ENCODE peak calls at places on chromosome 1, in four cellular contexts. A is transverse colon, J is heart left ventricle, L is upper lobe of left lung. C is an unnamed sample.

GRCh38 chr1:29521438-29521715 is 285.1 kb downstream of the PTPRU start:
- DNase-seq in A (no peak), J (no peak), L (peak), C (no peak)

GRCh38 chr1:31651025-31651424 is 6.3 kb upstream of the PEF1 start:
- DNase-seq in A (no peak), J (no peak), L (no peak), C (no peak)

GRCh38 chr1:48055854-48056253 is 58.7 kb upstream of the TRABD2B start:
- DNase-seq in A (no peak), J (no peak), L (no peak), C (no peak)

GRCh38 chr1:177567393-177567792 is 396.6 kb downstream of the BRINP2 start:
- DNase-seq in A (no peak), J (no peak), L (no peak), C (no peak)

GRCh38 chr1:18481921-18482701 is 1.4 kb downstream of the KLHDC7A start:
- DNase-seq in A (no peak), J (no peak), L (no peak), C (no peak)

GRCh38 chr1:221911714-221912113 is 169.8 kb upstream of the DUSP10 start:
- DNase-seq in A (no peak), J (no peak), L (no peak), C (no peak)

GRCh38 chr1:206037521-206037920 is 13.8 kb upstream of the CTSE start:
- DNase-seq in A (no peak), J (no peak), L (no peak), C (no peak)

GRCh38 chr1:212944209-212944901 is 6.0 kb upstream of the VASH2 start:
- DNase-seq in A (no peak), J (no peak), L (no peak), C (no peak)

GRCh38 chr1:56968878-56969495 is 3.2 kb upstream of the C8B start:
- DNase-seq in A (no peak), J (no peak), L (no peak), C (no peak)

GRCh38 chr1:26168410-26169167 is at the start of gene C1orf232:
- DNase-seq in A (no peak), J (no peak), L (no peak), C (no peak)

GRCh38 chr1:94110946-94111740 is 9.8 kb downstream of the ABCA4 start:
- DNase-seq in A (no peak), J (no peak), L (no peak), C (no peak)

GRCh38 chr1:55064071-55064581 is 24.8 kb downstream of the PCSK9 start:
- DNase-seq in A (no peak), J (no peak), L (no peak), C (no peak)

GRCh38 chr1:110879758-110880606 is 7.0 kb downstream of the CD53 start:
- DNase-seq in A (peak), J (no peak), L (peak), C (no peak)

GRCh38 chr1:55138740-55139283 is 76.4 kb downstream of the USP24 start:
- DNase-seq in A (no peak), J (no peak), L (no peak), C (no peak)

GRCh38 chr1:57162607-57163235 is 196.9 kb upstream of the C8B start:
- DNase-seq in A (no peak), J (peak), L (no peak), C (no peak)

GRCh38 chr1:111778066-111778465 is 22.4 kb downstream of the DDX20 start:
- DNase-seq in A (no peak), J (no peak), L (no peak), C (no peak)

GRCh38 chr1:206754011-206754410 is 16.6 kb upstream of the IL19 start:
- DNase-seq in A (no peak), J (no peak), L (no peak), C (no peak)

GRCh38 chr1:231041705-231042261 is 1.7 kb upstream of the FAM89A start:
- DNase-seq in A (no peak), J (no peak), L (no peak), C (no peak)

GRCh38 chr1:63592536-63593302 is 492 bp upstream of the PGM1 start:
- DNase-seq in A (peak), J (no peak), L (no peak), C (no peak)

GRCh38 chr1:56099766-56100165 is 479.6 kb downstream of the PLPP3 start:
- DNase-seq in A (no peak), J (no peak), L (no peak), C (no peak)

GRCh38 chr1:233135833-233136232 is 159.7 kb downstream of the PCNX2 start:
- DNase-seq in A (no peak), J (no peak), L (no peak), C (no peak)

GRCh38 chr1:204791453-204792366 is 79.0 kb upstream of the NFASC start:
- DNase-seq in A (peak), J (peak), L (peak), C (peak)

GRCh38 chr1:56068210-56068609 is 511.2 kb downstream of the PLPP3 start:
- DNase-seq in A (no peak), J (no peak), L (no peak), C (no peak)

GRCh38 chr1:152756872-152757271 is 953 bp upstream of the KPRP start:
- DNase-seq in A (no peak), J (no peak), L (no peak), C (no peak)

GRCh38 chr1:100394286-100394685 is 42.0 kb downstream of the CDC14A start:
- DNase-seq in A (no peak), J (no peak), L (no peak), C (no peak)

GRCh38 chr1:158053276-158053675 is 59.8 kb downstream of the KIRREL1 start:
- DNase-seq in A (no peak), J (no peak), L (no peak), C (no peak)

GRCh38 chr1:201229771-201230635 is 39.4 kb downstream of the IGFN1 start:
- DNase-seq in A (no peak), J (no peak), L (no peak), C (no peak)

GRCh38 chr1:19750101-19750881 is 49.4 kb downstream of the TMCO4 start:
- DNase-seq in A (no peak), J (no peak), L (no peak), C (no peak)

DNA sequence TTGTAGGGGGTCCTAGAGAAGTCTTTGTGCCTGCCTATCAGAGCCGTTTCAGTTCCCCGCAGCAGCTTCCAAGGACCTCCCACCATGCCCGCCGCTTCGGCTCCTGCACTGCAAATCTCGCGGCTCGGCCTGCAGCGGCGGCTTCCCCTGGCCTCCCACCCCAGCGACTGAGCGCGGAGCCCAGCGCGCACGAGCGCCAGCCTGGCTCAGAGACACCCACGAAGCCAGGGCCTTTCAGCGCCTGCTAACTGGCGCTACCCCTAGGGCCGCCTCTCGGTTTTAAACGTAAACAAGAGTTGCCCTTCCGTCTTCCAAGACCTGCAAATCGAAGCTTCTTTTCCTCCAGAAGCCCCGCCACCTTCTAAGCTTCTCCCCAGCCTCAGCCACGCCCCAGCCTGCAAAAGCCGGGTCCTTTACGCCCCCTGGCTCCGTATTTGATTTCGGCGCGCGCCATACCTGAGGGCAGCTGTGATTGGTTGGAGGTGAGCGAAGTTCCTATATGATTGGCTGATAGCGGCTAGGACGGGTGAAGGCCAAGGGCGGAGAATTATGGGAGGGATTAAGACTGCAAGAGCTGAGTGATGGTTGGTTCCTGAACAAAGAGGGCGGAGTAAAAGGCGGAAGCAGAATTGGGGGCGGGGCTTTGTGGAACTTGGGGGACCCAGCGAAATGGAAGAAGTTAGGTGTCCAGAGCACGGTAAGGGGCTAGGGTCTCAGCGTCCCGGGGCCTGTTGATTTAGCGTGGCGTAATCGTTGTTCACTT is at the start of gene TTF2:
- DNase-seq in A (peak), J (peak), L (peak), C (peak)
- TF ChIP-seq POLR2A in A (peak), J (peak), L (no peak), C (peak)

GRCh38 chr1:12081648-12082396 is 18.7 kb downstream of the TNFRSF8 start:
- DNase-seq in A (no peak), J (no peak), L (no peak), C (no peak)

GRCh38 chr1:12078575-12078937 is 15.5 kb downstream of the TNFRSF8 start:
- DNase-seq in A (no peak), J (no peak), L (no peak), C (no peak)

GRCh38 chr1:12080156-12080555 is 17.1 kb downstream of the TNFRSF8 start:
- DNase-seq in A (no peak), J (no peak), L (no peak), C (no peak)

GRCh38 chr1:12080773-12081556 is 17.9 kb downstream of the TNFRSF8 start:
- DNase-seq in A (no peak), J (no peak), L (no peak), C (no peak)

DNA sequence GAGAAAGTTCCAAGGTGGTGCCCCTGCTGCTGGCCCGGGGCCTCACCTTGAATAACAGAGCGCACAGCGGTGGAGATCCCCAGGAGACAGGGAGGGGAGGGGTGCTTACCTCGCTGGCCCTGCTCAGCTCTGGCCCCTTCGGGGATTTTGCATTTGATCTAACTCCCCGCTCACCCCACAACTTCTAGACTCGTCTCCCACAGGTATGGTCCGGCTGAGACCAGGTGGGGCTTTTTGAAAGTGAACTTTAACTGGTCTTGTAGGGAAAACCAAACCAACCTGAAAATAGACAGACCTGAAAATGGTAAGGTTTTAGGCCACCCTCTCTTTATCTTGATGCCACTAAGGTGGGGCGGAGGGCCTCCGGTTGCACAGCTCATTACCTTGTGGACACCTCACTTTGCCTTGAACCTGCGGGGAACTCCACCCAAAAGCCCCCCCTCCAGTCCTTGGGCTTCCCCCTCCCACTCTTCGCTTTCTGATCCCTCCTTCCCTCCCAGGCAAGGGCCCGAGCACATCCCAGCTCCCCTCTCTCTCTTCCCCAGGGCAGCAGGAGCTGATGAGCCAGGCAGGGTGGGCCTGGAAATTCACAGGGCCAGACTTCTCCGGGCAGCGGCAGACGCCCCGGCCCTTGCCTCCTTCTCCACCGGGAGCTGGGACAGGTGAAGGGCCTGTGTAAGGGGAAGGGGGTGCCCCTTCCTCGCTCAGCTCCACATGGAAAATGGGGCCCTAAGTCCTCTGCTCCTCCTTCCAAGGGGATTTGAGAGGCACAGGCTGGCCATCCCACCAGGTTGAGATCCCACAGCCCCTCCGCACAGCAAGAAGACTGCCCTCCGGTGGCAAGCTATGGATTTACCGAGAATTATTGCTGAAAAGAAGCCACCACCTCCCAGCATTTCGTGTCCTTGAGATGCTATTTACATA is 16.1 kb downstream of the TNFRSF8 start:
- DNase-seq in A (no peak), J (no peak), L (peak), C (peak)
- TF ChIP-seq POLR2A in A (no peak), J (no peak), L (no peak), C (peak)

GRCh38 chr1:15409400-15410222 is at the start of gene EFHD2:
- DNase-seq in A (peak), J (peak), L (peak), C (peak)
- TF ChIP-seq POLR2A in A (peak), J (peak), L (peak), C (peak)

GRCh38 chr1:27567931-27568246 is 36.1 kb downstream of the AHDC1 start:
- DNase-seq in A (no peak), J (no peak), L (no peak), C (no peak)

GRCh38 chr1:27569088-27569459 is 34.9 kb downstream of the AHDC1 start:
- DNase-seq in A (no peak), J (no peak), L (no peak), C (no peak)

GRCh38 chr1:27567183-27567526 is 36.8 kb downstream of the AHDC1 start:
- DNase-seq in A (no peak), J (no peak), L (no peak), C (no peak)

GRCh38 chr1:27569506-27570382 is 34.2 kb downstream of the AHDC1 start:
- DNase-seq in A (no peak), J (no peak), L (no peak), C (no peak)

GRCh38 chr1:27568247-27569087 is 35.5 kb downstream of the AHDC1 start:
- DNase-seq in A (peak), J (peak), L (peak), C (peak)
- TF ChIP-seq POLR2A in A (peak), J (peak), L (peak), C (no peak)

C was measured in GM12892.